ENCODE peak calls at places on chromosomes 11 and 22, in eight cellular contexts. Z, H, G, R, I, S, P and U are unnamed samples. For H3K9me3, the result is how much of the 10 kb centered on the place peaks cover.

GRCh38 chr11:76700177-76701100 is 29.9 kb upstream of the LRRC32 start:
- DNase-seq in Z (no peak), H (no peak), G (no peak), R (no peak), I (peak), S (no peak), P (no peak), U (peak)

GRCh38 chr22:38570841-38571364 is 920 bp upstream of the DMC1 start:
- DNase-seq in Z (peak), H (peak), G (peak), R (peak), I (no peak), S (peak), P (peak), U (no peak)

GRCh38 chr11:77823775-77824174 is 2.8 kb downstream of the AAMDC start:
- DNase-seq in Z (no peak), H (no peak), G (no peak), R (no peak), I (peak), S (no peak), P (no peak), U (no peak)

GRCh38 chr11:82775736-82776346 is 42.2 kb upstream of the FAM181B start:
- DNase-seq in Z (peak), H (no peak), G (no peak), R (no peak), I (peak), S (no peak), P (no peak), U (no peak)

GRCh38 chr11:8372641-8373381 is 109.1 kb upstream of the LMO1 start:
- DNase-seq in Z (no peak), H (no peak), G (no peak), R (peak), I (no peak), S (no peak), P (no peak), U (no peak)

GRCh38 chr11:113263458-113264095 is 50.8 kb upstream of the TTC12 start:
- DNase-seq in Z (no peak), H (no peak), G (peak), R (no peak), I (no peak), S (no peak), P (no peak), U (no peak)

GRCh38 chr22:23783496-23784167 is 3.1 kb upstream of the SMARCB1 start:
- DNase-seq in Z (no peak), H (no peak), G (no peak), R (no peak), I (no peak), S (no peak), P (no peak), U (no peak)

GRCh38 chr22:44037519-44038370 is 13.6 kb downstream of the PARVB start:
- DNase-seq in Z (no peak), H (no peak), G (no peak), R (no peak), I (peak), S (no peak), P (peak), U (no peak)

GRCh38 chr22:17258015-17258827 is 39.0 kb upstream of the ADA2 start:
- DNase-seq in Z (peak), H (no peak), G (peak), R (no peak), I (peak), S (no peak), P (peak), U (no peak)

GRCh38 chr11:67522844-67523555 is at the start of gene CABP2:
- DNase-seq in Z (no peak), H (no peak), G (no peak), R (no peak), I (no peak), S (no peak), P (no peak), U (no peak)

GRCh38 chr11:126391286-126391954 is 35.9 kb downstream of the ST3GAL4 start:
- DNase-seq in Z (no peak), H (no peak), G (no peak), R (no peak), I (no peak), S (no peak), P (no peak), U (peak)

GRCh38 chr11:12103411-12104225 is 6.8 kb upstream of the MICAL2 start:
- DNase-seq in Z (no peak), H (no peak), G (peak), R (no peak), I (no peak), S (no peak), P (peak), U (peak)

GRCh38 chr22:28609921-28610320 is 69.7 kb downstream of the TTC28 start:
- DNase-seq in Z (no peak), H (no peak), G (no peak), R (no peak), I (no peak), S (no peak), P (no peak), U (no peak)

GRCh38 chr11:62399868-62400245 is 19.0 kb upstream of the SCGB1A1 start:
- DNase-seq in Z (no peak), H (no peak), G (no peak), R (no peak), I (no peak), S (no peak), P (no peak), U (no peak)

GRCh38 chr11:86197448-86197847 is 47.1 kb upstream of the EED start:
- DNase-seq in Z (no peak), H (no peak), G (no peak), R (no peak), I (no peak), S (no peak), P (no peak), U (no peak)

GRCh38 chr11:20754957-20755356 is 85.6 kb downstream of the NELL1 start:
- DNase-seq in Z (peak), H (no peak), G (no peak), R (no peak), I (no peak), S (no peak), P (no peak), U (no peak)

GRCh38 chr11:72232260-72233055 is 7.9 kb downstream of the INPPL1 start:
- DNase-seq in Z (no peak), H (no peak), G (no peak), R (no peak), I (no peak), S (no peak), P (no peak), U (no peak)

GRCh38 chr22:48240935-48241230 is 1478.4 kb downstream of the TBC1D22A start:
- DNase-seq in Z (peak), H (no peak), G (no peak), R (no peak), I (no peak), S (no peak), P (no peak), U (no peak)
- H3K9me3 ChIP-seq in Z (under half), H (under half), G (under half), R (under half), I (under half), S (under half), P (under half), U (under half)

GRCh38 chr22:47558828-47559700 is 796.6 kb downstream of the TBC1D22A start:
- DNase-seq in Z (no peak), H (no peak), G (no peak), R (no peak), I (no peak), S (no peak), P (no peak), U (peak)

GRCh38 chr22:47561766-47562165 is 799.3 kb downstream of the TBC1D22A start:
- DNase-seq in Z (no peak), H (no peak), G (no peak), R (no peak), I (no peak), S (no peak), P (no peak), U (no peak)

GRCh38 chr22:47564158-47564450 is 801.7 kb downstream of the TBC1D22A start:
- DNase-seq in Z (no peak), H (no peak), G (no peak), R (no peak), I (no peak), S (no peak), P (no peak), U (no peak)

GRCh38 chr22:47563406-47564157 is 801.1 kb downstream of the TBC1D22A start:
- DNase-seq in Z (no peak), H (no peak), G (no peak), R (peak), I (no peak), S (no peak), P (no peak), U (no peak)

DNA sequence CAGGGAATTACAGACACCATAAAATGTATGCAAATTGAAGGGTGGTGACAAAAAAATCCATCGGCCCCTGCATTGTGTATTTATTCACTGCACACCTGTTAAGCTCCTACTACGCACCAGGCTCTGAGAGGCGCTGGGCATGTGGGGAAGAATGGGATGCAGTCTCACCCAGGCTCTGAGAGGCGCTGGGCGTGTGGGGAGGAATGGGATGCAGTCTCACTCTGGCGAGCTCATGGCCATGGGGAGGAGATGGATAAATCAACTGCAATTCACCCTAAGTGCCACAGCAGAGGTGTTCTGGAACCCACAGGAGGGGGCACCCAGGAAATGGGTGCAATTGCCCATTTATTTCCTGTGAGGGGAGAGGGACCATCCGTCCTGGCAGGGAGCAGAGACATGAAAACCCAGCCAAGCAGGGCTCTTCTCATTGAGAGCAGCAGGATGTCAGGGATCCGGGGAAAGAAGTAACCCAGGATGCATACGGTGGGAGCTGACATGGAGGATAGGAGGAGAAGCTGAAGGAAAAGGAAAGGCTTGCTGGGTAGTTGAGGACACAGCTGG is 798.7 kb downstream of the TBC1D22A start:
- DNase-seq in Z (no peak), H (no peak), G (no peak), R (no peak), I (no peak), S (no peak), P (no peak), U (peak)
- H3K9me3 ChIP-seq in Z (half or more), H (under half), G (under half), R (under half), I (under half), S (under half), P (under half), U (under half)

DNA sequence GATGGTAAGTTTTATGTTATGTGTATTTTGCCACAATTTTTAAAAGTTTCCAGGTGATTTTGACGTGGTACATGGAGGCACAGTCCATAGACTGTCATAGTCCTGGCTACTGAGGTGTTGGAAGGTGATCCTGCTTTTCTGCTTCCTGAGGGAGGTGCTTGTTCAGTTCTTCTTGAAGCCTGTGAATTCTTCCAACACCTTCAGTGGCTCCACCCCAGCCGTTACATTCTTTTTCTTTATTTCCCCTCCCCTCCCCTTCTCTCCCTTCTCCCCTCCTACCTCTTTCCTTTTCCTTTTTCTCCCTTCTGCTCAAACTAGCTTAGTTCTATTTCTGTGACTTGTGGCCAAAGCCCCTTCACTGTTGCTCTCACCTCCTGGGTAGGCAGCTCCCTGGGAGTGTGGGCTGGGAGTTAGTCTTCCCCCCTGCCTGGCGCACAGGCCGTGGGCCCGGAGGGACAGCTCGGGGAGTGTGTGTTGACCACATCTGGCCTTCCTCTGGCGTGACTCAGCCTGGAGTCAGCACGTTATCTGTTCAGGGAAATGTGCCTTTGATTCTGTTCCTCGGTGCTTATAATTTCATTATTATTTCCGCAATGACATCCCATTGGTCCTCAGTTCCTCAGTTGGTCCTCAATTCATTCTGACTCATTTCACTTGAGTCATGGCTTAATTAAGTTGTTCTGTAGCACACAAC is 566.2 kb downstream of the TBC1D22A start:
- DNase-seq in Z (no peak), H (no peak), G (no peak), R (no peak), I (peak), S (no peak), P (peak), U (no peak)
- H3K9me3 ChIP-seq in Z (half or more), H (under half), G (under half), R (under half), I (under half), S (under half), P (under half), U (under half)

GRCh38 chr22:48849963-48850657 is 977.6 kb downstream of the BRD1 start:
- DNase-seq in Z (no peak), H (no peak), G (no peak), R (peak), I (no peak), S (no peak), P (no peak), U (no peak)
- H3K9me3 ChIP-seq in Z (under half), H (under half), G (under half), R (under half), I (under half), S (under half), P (under half), U (under half)